ENCODE peak calls at places on chromosomes 16 and 17, in ten cellular contexts. E, L, S, W, B, F, A, D, M and O are unnamed samples.

GRCh38 chr17:32007463-32008298 is 498 bp downstream of the LRRC37B start:
- DNase-seq in E (no peak), L (peak), S (peak), W (peak), B (peak), F (no peak), A (peak), D (peak), M (peak), O (peak)

GRCh38 chr17:54891176-54891821 is 9.4 kb upstream of the TOM1L1 start:
- DNase-seq in E (no peak), L (peak), S (peak), W (peak), B (peak), F (no peak), A (peak), D (no peak), M (peak), O (peak)

GRCh38 chr16:89722392-89723278 is 1.3 kb downstream of the ZNF276 start:
- DNase-seq in E (peak), L (peak), S (peak), W (peak), B (peak), F (no peak), A (peak), D (peak), M (peak), O (peak)

GRCh38 chr16:56409195-56409594 is 16.1 kb downstream of the AMFR start:
- DNase-seq in E (no peak), L (no peak), S (no peak), W (peak), B (peak), F (no peak), A (no peak), D (no peak), M (no peak), O (no peak)

GRCh38 chr16:78432451-78432850 is 333.0 kb downstream of the WWOX start:
- DNase-seq in E (no peak), L (no peak), S (no peak), W (no peak), B (no peak), F (peak), A (no peak), D (no peak), M (no peak), O (no peak)

GRCh38 chr17:48724241-48725004 is 1.4 kb downstream of the PRAC2 start:
- DNase-seq in E (peak), L (peak), S (peak), W (peak), B (peak), F (no peak), A (peak), D (peak), M (peak), O (peak)

GRCh38 chr17:57954421-57955182 is 610 bp downstream of the CUEDC1 start:
- DNase-seq in E (no peak), L (peak), S (no peak), W (peak), B (peak), F (no peak), A (peak), D (peak), M (peak), O (peak)

GRCh38 chr17:17606416-17607000 is 15.0 kb upstream of the PEMT start:
- DNase-seq in E (no peak), L (no peak), S (no peak), W (peak), B (no peak), F (no peak), A (no peak), D (no peak), M (no peak), O (no peak)

GRCh38 chr16:2025251-2025650 is 1.5 kb upstream of the NHERF2 start:
- DNase-seq in E (no peak), L (no peak), S (no peak), W (no peak), B (no peak), F (no peak), A (no peak), D (no peak), M (no peak), O (no peak)

GRCh38 chr17:17783825-17784598 is 52.8 kb downstream of the SREBF1 start:
- DNase-seq in E (no peak), L (peak), S (peak), W (no peak), B (no peak), F (no peak), A (peak), D (peak), M (peak), O (peak)

GRCh38 chr17:19753049-19753444 is 4.9 kb upstream of the ALDH3A1 start:
- DNase-seq in E (no peak), L (peak), S (no peak), W (peak), B (peak), F (no peak), A (peak), D (peak), M (peak), O (peak)

GRCh38 chr16:15509051-15509592 is 74.7 kb downstream of the BMERB1 start:
- DNase-seq in E (no peak), L (no peak), S (no peak), W (no peak), B (no peak), F (no peak), A (no peak), D (no peak), M (peak), O (no peak)

GRCh38 chr16:79437764-79438728 is 162.5 kb downstream of the MAF start:
- DNase-seq in E (no peak), L (peak), S (no peak), W (no peak), B (no peak), F (no peak), A (no peak), D (peak), M (peak), O (peak)

GRCh38 chr16:13606804-13607203 is 313.1 kb upstream of the ERCC4 start:
- DNase-seq in E (no peak), L (no peak), S (no peak), W (no peak), B (no peak), F (no peak), A (no peak), D (no peak), M (no peak), O (no peak)

GRCh38 chr16:81586421-81586820 is 141.8 kb downstream of the CMIP start:
- DNase-seq in E (no peak), L (no peak), S (no peak), W (peak), B (peak), F (no peak), A (no peak), D (no peak), M (no peak), O (no peak)

GRCh38 chr17:19410875-19411291 is at the start of gene RNF112:
- DNase-seq in E (no peak), L (peak), S (no peak), W (peak), B (peak), F (no peak), A (no peak), D (peak), M (peak), O (peak)

GRCh38 chr16:65751622-65752598 is 614.6 kb upstream of the CDH5 start:
- DNase-seq in E (no peak), L (no peak), S (no peak), W (no peak), B (no peak), F (no peak), A (no peak), D (no peak), M (no peak), O (no peak)

GRCh38 chr17:10126554-10127493 is 71.6 kb downstream of the GAS7 start:
- DNase-seq in E (no peak), L (no peak), S (no peak), W (peak), B (peak), F (no peak), A (no peak), D (peak), M (no peak), O (peak)

GRCh38 chr17:57758654-57759053 is 13.6 kb upstream of the CCDC182 start:
- DNase-seq in E (no peak), L (no peak), S (no peak), W (no peak), B (no peak), F (no peak), A (no peak), D (no peak), M (no peak), O (no peak)

GRCh38 chr16:84003001-84003400 is 35.0 kb downstream of the NECAB2 start:
- DNase-seq in E (no peak), L (no peak), S (no peak), W (no peak), B (no peak), F (no peak), A (no peak), D (no peak), M (no peak), O (no peak)

GRCh38 chr17:62064029-62064790 is 868 bp downstream of the MED13 start:
- DNase-seq in E (peak), L (no peak), S (peak), W (peak), B (peak), F (no peak), A (no peak), D (no peak), M (no peak), O (no peak)

GRCh38 chr16:9528680-9529079 is 437.2 kb downstream of the HAPSTR1 start:
- DNase-seq in E (no peak), L (no peak), S (no peak), W (no peak), B (no peak), F (no peak), A (no peak), D (no peak), M (no peak), O (no peak)

GRCh38 chr17:46023783-46024388 is 24.8 kb downstream of the STH start:
- DNase-seq in E (no peak), L (peak), S (no peak), W (no peak), B (no peak), F (no peak), A (no peak), D (no peak), M (no peak), O (no peak)

GRCh38 chr16:84618428-84619102 is 687 bp upstream of the COTL1 start:
- DNase-seq in E (no peak), L (no peak), S (no peak), W (peak), B (peak), F (no peak), A (no peak), D (peak), M (no peak), O (no peak)

GRCh38 chr16:88897696-88898425 is 31.4 kb upstream of the PABPN1L start:
- DNase-seq in E (no peak), L (no peak), S (no peak), W (no peak), B (no peak), F (no peak), A (no peak), D (no peak), M (no peak), O (no peak)

GRCh38 chr17:33387406-33387805 is 94.3 kb upstream of the ASIC2 start:
- DNase-seq in E (no peak), L (no peak), S (no peak), W (no peak), B (no peak), F (no peak), A (no peak), D (no peak), M (no peak), O (no peak)

GRCh38 chr17:3639981-3640596 is 3.5 kb downstream of the CTNS start:
- DNase-seq in E (no peak), L (no peak), S (peak), W (no peak), B (peak), F (no peak), A (no peak), D (no peak), M (no peak), O (peak)

GRCh38 chr16:22240023-22240697 is 34.1 kb downstream of the EEF2K start:
- DNase-seq in E (no peak), L (no peak), S (no peak), W (no peak), B (peak), F (no peak), A (no peak), D (no peak), M (no peak), O (no peak)

GRCh38 chr16:30805056-30805369 is 18.0 kb upstream of the ZNF629 start:
- DNase-seq in E (no peak), L (no peak), S (peak), W (no peak), B (no peak), F (no peak), A (no peak), D (no peak), M (no peak), O (no peak)

GRCh38 chr16:67084345-67085028 is 25.3 kb upstream of the PHAF1 start:
- DNase-seq in E (no peak), L (no peak), S (peak), W (no peak), B (peak), F (no peak), A (no peak), D (no peak), M (no peak), O (no peak)

GRCh38 chr16:27230562-27230991 is 27.3 kb downstream of the KDM8 start:
- DNase-seq in E (no peak), L (no peak), S (no peak), W (no peak), B (no peak), F (no peak), A (no peak), D (no peak), M (no peak), O (no peak)